ENCODE peak calls at places on chromosome 20, in six cellular contexts. H, J, K, E, R and M are unnamed samples.

GRCh38 chr20:9088556-9088955 is 19.7 kb downstream of the PLCB4 start:
- DNase-seq in H (no peak), J (no peak), K (no peak), E (no peak), R (no peak), M (no peak)

GRCh38 chr20:48298851-48299484 is 513.7 kb upstream of the SULF2 start:
- DNase-seq in H (no peak), J (peak), K (peak), E (peak), R (no peak), M (no peak)

GRCh38 chr20:54223751-54224150 is 15.9 kb downstream of the PFDN4 start:
- DNase-seq in H (no peak), J (no peak), K (peak), E (no peak), R (no peak), M (no peak)

GRCh38 chr20:1888796-1889463 is 6.3 kb upstream of the SIRPA start:
- DNase-seq in H (peak), J (no peak), K (peak), E (peak), R (no peak), M (no peak)

GRCh38 chr20:9331707-9332435 is 182.5 kb upstream of the LAMP5 start:
- DNase-seq in H (no peak), J (no peak), K (peak), E (no peak), R (no peak), M (no peak)

GRCh38 chr20:39282619-39283092 is 320.5 kb downstream of the DHX35 start:
- DNase-seq in H (no peak), J (no peak), K (peak), E (no peak), R (no peak), M (no peak)

GRCh38 chr20:37405351-37405897 is 59.5 kb downstream of the SRC start:
- DNase-seq in H (no peak), J (no peak), K (no peak), E (no peak), R (no peak), M (no peak)

GRCh38 chr20:11540558-11540957 is 377.1 kb upstream of the BTBD3 start:
- DNase-seq in H (no peak), J (no peak), K (no peak), E (no peak), R (no peak), M (no peak)

GRCh38 chr20:39813190-39813829 is 851.2 kb downstream of the DHX35 start:
- DNase-seq in H (no peak), J (no peak), K (no peak), E (no peak), R (no peak), M (no peak)

GRCh38 chr20:57400262-57400701 is 9.1 kb downstream of the RBM38 start:
- DNase-seq in H (peak), J (no peak), K (no peak), E (no peak), R (no peak), M (no peak)
- TF ChIP-seq CTCF in H (no peak), J (no peak), K (peak), E (no peak), R (peak), M (peak)

DNA sequence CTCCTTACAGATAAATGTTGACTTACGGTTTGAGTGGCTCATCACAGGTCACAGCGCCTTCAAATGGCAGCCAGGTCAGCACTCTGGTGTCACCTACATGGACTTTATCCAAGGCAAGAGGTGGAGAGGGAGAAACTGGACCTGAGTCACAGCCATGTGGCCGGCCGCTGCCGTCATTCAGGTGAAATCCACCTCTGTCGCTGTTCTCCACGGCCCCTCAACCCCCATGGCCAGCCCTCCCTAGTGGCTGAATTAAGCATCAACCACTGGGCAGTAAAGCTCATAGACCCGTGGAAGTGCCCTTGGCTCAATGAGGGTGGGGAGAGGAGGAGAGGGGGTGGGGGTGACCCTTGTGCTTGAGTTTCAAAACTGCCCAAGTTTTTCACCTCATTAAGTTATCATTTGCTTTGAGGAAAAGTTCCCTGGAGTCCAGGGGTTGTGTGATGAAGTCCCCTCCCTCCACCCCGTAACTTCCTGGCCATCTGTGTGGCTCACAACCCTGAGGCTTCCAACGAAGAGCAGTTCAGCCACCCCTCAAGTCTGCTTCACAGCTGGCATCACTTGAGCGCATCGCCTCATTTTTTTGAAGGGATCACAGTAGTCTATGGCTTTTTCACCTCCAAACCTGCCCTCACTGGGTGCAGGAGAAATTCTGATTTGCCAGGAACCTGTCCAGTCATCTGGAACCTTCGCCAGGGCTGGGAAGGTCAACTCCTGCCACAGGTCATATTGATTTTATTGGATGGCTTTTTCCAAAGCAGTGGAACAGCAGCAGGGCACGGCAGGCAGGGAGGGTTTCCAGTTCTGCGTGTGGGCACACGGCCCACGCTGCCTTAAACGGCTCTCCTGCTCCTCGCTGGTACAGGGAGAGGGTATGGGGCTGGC is 43.5 kb upstream of the APCDD1L start:
- DNase-seq in H (no peak), J (no peak), K (no peak), E (no peak), R (no peak), M (no peak)
- TF ChIP-seq CTCF in H (no peak), J (no peak), K (peak), E (no peak), R (no peak), M (no peak)

DNA sequence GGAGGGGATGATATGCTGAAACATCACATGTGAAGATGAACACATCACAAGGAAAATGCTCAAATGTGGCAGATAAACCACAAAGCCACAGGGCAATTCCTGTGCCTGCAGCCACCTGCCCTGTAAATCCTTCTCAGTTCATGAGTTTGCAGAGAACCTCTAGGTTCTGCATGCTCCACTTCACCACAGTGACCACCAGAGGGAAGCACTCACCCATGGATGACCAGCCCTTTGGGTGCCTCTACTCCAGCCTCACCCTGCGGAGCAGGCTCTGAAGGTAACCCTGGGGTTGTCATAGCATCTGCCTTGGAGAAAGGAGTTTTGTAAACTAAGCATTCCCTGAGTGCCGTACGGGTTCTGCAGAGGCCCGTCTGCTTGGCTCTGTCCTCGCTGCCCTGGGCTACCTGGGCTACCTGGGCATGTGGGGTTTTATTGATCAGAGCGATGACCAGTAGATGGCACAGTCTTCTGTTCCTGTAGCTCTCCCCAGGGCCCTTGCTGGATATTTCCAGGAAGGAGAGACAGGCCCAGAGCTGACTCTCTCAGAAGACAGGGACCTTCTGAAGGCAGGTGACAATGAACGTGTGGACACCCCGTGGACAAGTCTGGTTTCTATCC is 31.7 kb upstream of the CST1 start:
- DNase-seq in H (no peak), J (no peak), K (peak), E (peak), R (no peak), M (no peak)
- TF ChIP-seq CTCF in H (peak), J (peak), K (peak), E (peak), R (no peak), M (peak)

GRCh38 chr20:45685896-45686295 is 15.9 kb upstream of the WFDC11 start:
- DNase-seq in H (no peak), J (no peak), K (peak), E (peak), R (no peak), M (no peak)
- TF ChIP-seq CTCF in H (no peak), J (peak), K (peak), E (peak), R (no peak), M (no peak)

GRCh38 chr20:60170116-60170515 is 211.9 kb downstream of the CDH26 start:
- DNase-seq in H (no peak), J (no peak), K (no peak), E (no peak), R (no peak), M (no peak)

GRCh38 chr20:60168963-60169362 is 210.7 kb downstream of the CDH26 start:
- DNase-seq in H (no peak), J (no peak), K (no peak), E (no peak), R (no peak), M (no peak)

GRCh38 chr20:60172306-60172984 is 214.2 kb downstream of the CDH26 start:
- DNase-seq in H (no peak), J (peak), K (no peak), E (no peak), R (peak), M (no peak)

DNA sequence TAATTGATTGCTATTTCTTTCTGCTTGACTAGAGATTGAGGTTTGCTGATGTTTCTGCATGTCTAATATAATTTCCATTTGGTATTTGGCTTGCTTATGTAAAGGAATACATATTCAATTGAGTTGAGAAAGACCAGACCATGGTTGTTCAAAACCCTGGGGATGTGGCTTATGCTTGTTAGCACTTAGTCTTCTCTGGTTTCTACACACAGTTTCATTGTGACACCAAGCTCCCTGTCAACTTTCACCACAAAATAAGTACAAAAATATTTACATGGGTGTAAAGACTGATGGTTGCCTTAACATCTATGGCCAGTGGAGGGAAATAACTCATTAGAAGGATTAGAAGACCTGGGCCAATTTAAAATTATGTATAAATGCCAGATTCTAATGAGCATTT is 209.6 kb downstream of the CDH26 start:
- DNase-seq in H (no peak), J (no peak), K (no peak), E (no peak), R (no peak), M (no peak)
- TF ChIP-seq CTCF in H (no peak), J (no peak), K (no peak), E (no peak), R (no peak), M (no peak)